ENCODE peak calls at places on chromosomes 4 and X, in eight cellular contexts. B is adipocyte, I is Panc1, C is T-helper 17 cell, N is adrenal gland, F is NCI-H460, T is GM23248, Z is nephron progenitor cell. R is an unnamed sample.

GRCh38 chr4:17758459-17758858 is 23.0 kb downstream of the FAM184B start:
- DNase-seq in F (no peak), B (no peak), Z (peak), I (no peak), N (no peak), C (no peak), T (no peak), R (no peak)

GRCh38 chrX:18985186-18985435 is 1.2 kb upstream of the PHKA2 start:
- DNase-seq in F (no peak), T (no peak), B (no peak), Z (no peak), C (no peak), I (no peak), N (no peak), R (no peak)

GRCh38 chrX:15206306-15206705 is 63.6 kb downstream of the ASB9 start:
- DNase-seq in B (no peak), C (no peak), T (no peak), F (no peak), Z (no peak), I (no peak), N (no peak), R (no peak)

GRCh38 chr4:112214397-112215264 is 17.0 kb upstream of the AP1AR start:
- DNase-seq in C (no peak), B (peak), Z (no peak), T (peak), N (no peak), I (no peak), F (peak), R (no peak)

GRCh38 chr4:53716011-53716410 is 124.7 kb upstream of the LNX1 start:
- DNase-seq in N (no peak), B (no peak), Z (no peak), T (peak), I (no peak), C (no peak), F (no peak), R (no peak)

GRCh38 chrX:19003756-19004155 is 19.8 kb upstream of the PHKA2 start:
- DNase-seq in T (peak), C (no peak), B (no peak), I (no peak), Z (no peak), N (no peak), F (no peak), R (no peak)

GRCh38 chr4:99323761-99324160 is 2.6 kb upstream of the ADH1B start:
- DNase-seq in Z (no peak), I (no peak), N (no peak), F (no peak), B (peak), C (no peak), T (peak), R (no peak)

GRCh38 chr4:76301068-76301774 is 5.3 kb upstream of the STBD1 start:
- DNase-seq in T (peak), I (peak), C (no peak), Z (no peak), F (peak), B (peak), N (peak), R (no peak)

GRCh38 chr4:6905501-6905900 is 4.1 kb upstream of the TBC1D14 start:
- DNase-seq in T (no peak), I (no peak), Z (no peak), N (no peak), C (no peak), F (no peak), B (no peak), R (no peak)

GRCh38 chrX:40010550-40011364 is 87.0 kb downstream of the BCOR start:
- DNase-seq in I (no peak), B (no peak), C (no peak), N (no peak), Z (peak), F (no peak), T (no peak), R (peak)

GRCh38 chr4:445410-445809 is 53.5 kb downstream of the ZNF721 start:
- DNase-seq in I (no peak), N (no peak), F (no peak), B (no peak), Z (no peak), C (no peak), T (no peak), R (no peak)

GRCh38 chr4:42519803-42520417 is 122.6 kb downstream of the SHISA3 start:
- DNase-seq in Z (peak), F (peak), B (peak), T (peak), C (no peak), N (peak), I (peak), R (peak)

GRCh38 chr4:37715889-37716402 is 29.8 kb upstream of the RELL1 start:
- DNase-seq in I (no peak), F (no peak), Z (no peak), N (no peak), T (peak), B (no peak), C (no peak), R (no peak)